ENCODE peak calls at places on chromosomes 3 and 15, in ten cellular contexts. T is mesendoderm; G is SJSA1; O is body of pancreas; R is GM23338; D is tibial artery; S is RWPE1; N is naive thymus-derived CD4-positive, alpha-beta T cell; C is upper lobe of right lung; V is mammary epithelial cell. U is an unnamed sample.

GRCh38 chr15:41789662-41790061 is 15.4 kb downstream of the MAPKBP1 start:
- DNase-seq in C (no peak), V (no peak), S (no peak), R (no peak), G (no peak), D (no peak), T (no peak), O (no peak), N (no peak), U (no peak)

GRCh38 chr15:59170295-59170881 is 36.3 kb upstream of the LDHAL6B start:
- DNase-seq in O (peak), S (peak), N (no peak), G (peak), R (peak), D (peak), C (peak), V (peak), T (peak), U (no peak)

GRCh38 chr3:30693470-30694120 is 87.2 kb downstream of the TGFBR2 start:
- DNase-seq in T (peak), N (peak), D (no peak), S (peak), V (peak), C (no peak), R (peak), O (peak), G (peak), U (peak)

GRCh38 chr15:43235536-43235935 is 14.7 kb upstream of the EPB42 start:
- DNase-seq in C (no peak), O (no peak), T (no peak), S (no peak), G (no peak), V (no peak), N (no peak), D (no peak), R (no peak), U (no peak)

GRCh38 chr15:75138016-75138999 is 63.4 kb upstream of the C15orf39 start:
- DNase-seq in D (no peak), R (no peak), G (peak), S (no peak), C (no peak), T (peak), V (no peak), N (no peak), O (no peak), U (no peak)

GRCh38 chr3:8742921-8743605 is 9.5 kb downstream of the CAV3 start:
- DNase-seq in O (no peak), S (peak), G (peak), T (peak), R (peak), V (peak), C (no peak), D (peak), N (no peak), U (no peak)

GRCh38 chr15:65032823-65033537 is 3.5 kb upstream of the MTFMT start:
- DNase-seq in D (peak), R (peak), C (peak), S (no peak), V (peak), N (no peak), G (peak), T (peak), O (peak), U (peak)

GRCh38 chr15:49604625-49605409 is 15.8 kb downstream of the FAM227B start:
- DNase-seq in D (no peak), S (no peak), C (no peak), V (no peak), T (no peak), G (no peak), N (no peak), R (no peak), O (no peak), U (no peak)

GRCh38 chr3:59052803-59053411 is 3.1 kb upstream of the CFAP20DC start:
- DNase-seq in R (peak), S (no peak), C (no peak), O (peak), V (peak), D (no peak), T (peak), G (peak), N (no peak), U (peak)

GRCh38 chr3:9214599-9214998 is 34.8 kb downstream of the SRGAP3 start:
- DNase-seq in T (no peak), V (peak), C (no peak), O (no peak), N (no peak), D (no peak), R (no peak), G (no peak), S (peak), U (no peak)

GRCh38 chr3:65963787-65964707 is 74.7 kb downstream of the MAGI1 start:
- DNase-seq in G (peak), R (peak), V (peak), N (no peak), O (no peak), D (no peak), C (no peak), S (peak), T (peak), U (peak)

GRCh38 chr3:126557415-126557745 is 1.4 kb downstream of the C3orf22 start:
- DNase-seq in S (no peak), V (no peak), D (peak), C (peak), R (no peak), N (no peak), T (no peak), G (no peak), O (peak), U (no peak)

GRCh38 chr15:77622212-77622941 is 10.3 kb downstream of the LINGO1 start:
- DNase-seq in O (no peak), T (peak), G (no peak), S (no peak), N (no peak), D (no peak), R (peak), V (no peak), C (no peak), U (no peak)

GRCh38 chr3:140995881-140996280 is 54.2 kb downstream of the SLC25A36 start:
- DNase-seq in D (no peak), N (no peak), S (no peak), C (no peak), T (no peak), V (no peak), O (peak), R (no peak), G (no peak), U (peak)

GRCh38 chr15:77617507-77618285 is 15.0 kb downstream of the LINGO1 start:
- DNase-seq in N (no peak), C (no peak), V (peak), O (no peak), G (no peak), R (peak), T (peak), S (no peak), D (no peak), U (peak)

GRCh38 chr15:53976844-53977392 is 1.3 kb upstream of the UNC13C start:
- DNase-seq in O (no peak), C (no peak), G (no peak), R (peak), N (no peak), S (peak), T (peak), V (no peak), D (peak), U (no peak)

GRCh38 chr15:94844533-94845390 is 613.4 kb downstream of the MCTP2 start:
- DNase-seq in S (peak), N (no peak), D (peak), C (peak), R (peak), T (peak), O (peak), V (no peak), G (no peak), U (peak)

GRCh38 chr3:30628931-30629590 is 22.7 kb downstream of the TGFBR2 start:
- DNase-seq in T (peak), D (no peak), R (no peak), G (no peak), O (peak), V (no peak), N (no peak), S (no peak), C (no peak), U (peak)

GRCh38 chr15:61226313-61227250 is 2.5 kb downstream of the RORA start:
- DNase-seq in C (no peak), S (no peak), O (no peak), V (no peak), N (no peak), D (no peak), R (peak), T (no peak), G (no peak), U (no peak)
- H3K27ac ChIP-seq in C (no peak), S (no peak), O (no peak), V (no peak), N (no peak), D (no peak), R (no peak), T (no peak), G (no peak), U (no peak)

DNA sequence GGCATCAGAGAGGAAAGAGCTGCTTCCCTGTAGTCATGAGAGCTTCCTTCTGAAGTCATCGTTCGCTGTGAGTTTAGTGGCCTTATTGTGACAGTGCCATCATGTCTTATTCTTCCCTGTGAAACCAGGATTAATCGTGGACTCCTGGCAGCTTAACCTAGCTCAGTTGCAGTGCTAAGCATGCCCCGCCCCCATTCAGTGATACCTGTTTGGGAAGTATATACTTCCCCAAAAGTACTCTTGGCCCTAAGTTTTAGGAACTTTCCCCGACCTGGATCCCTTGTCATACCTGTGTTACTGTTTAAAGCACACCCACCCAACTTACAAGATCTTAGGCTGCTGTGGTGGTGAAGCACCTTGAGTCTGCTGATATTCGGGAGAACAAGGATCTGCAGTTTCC is 32.1 kb upstream of the TIMP4 start:
- DNase-seq in O (no peak), G (no peak), D (no peak), R (no peak), N (no peak), V (no peak), S (no peak), T (no peak), C (no peak), U (no peak)
- H3K27ac ChIP-seq in O (no peak), G (no peak), D (no peak), R (no peak), N (no peak), V (no peak), S (no peak), T (no peak), C (no peak), U (no peak)

DNA sequence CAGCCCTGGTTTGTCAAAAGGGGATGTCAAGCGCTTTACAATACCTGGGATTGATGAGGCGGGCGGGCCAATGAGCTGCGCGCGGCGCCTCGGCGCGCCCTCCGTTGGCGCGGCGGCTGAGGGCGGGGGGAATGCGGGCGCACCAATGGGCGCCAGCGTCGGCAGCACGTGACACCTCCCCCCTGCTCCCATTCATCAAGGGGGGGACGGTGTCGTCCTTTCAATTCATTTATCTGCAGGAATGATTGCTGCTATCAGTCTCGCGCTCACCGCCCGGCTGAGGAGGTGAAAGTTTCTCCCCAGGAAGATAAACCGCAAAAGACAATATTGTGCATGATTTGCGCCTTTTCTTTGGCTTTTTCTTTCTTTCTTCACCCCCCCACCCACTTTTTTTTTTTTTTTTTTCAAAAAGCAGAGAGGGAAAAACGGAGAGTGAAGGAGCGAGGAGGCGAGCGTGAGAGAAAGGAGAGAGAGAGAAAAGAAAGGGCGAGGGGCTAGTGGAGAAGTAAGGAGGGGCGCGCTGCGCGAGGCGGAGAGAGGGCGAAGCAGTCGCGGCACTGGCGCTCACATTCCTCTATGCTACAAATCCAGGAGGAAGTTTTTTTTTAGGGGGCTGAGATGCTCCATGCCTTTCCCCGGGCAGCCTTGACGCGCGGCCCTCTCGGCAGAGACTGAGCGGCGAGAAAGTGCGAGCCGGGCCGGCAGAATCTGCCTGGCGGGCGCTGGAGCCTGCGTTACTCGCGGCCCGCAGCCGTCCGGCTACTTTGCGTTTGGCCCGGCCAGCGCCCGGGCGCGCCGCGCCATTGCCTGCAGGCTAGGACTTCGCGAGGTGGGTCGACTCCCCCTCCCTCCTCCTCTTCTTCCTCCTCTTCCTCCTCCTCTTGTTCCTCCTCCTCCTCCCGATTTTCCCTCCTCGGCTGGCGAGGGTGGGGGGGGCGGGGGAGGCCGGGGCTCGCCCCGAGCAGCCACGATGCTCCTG is at the start of gene ZIC1:
- DNase-seq in C (no peak), D (no peak), S (no peak), O (no peak), R (peak), N (no peak), T (peak), G (peak), V (no peak), U (no peak)
- H3K27ac ChIP-seq in C (no peak), D (no peak), S (no peak), O (no peak), R (no peak), N (no peak), T (no peak), G (peak), V (no peak), U (no peak)

GRCh38 chr3:111857474-111857873 is 1.6 kb upstream of the PHLDB2 start:
- DNase-seq in D (no peak), R (no peak), G (no peak), T (no peak), S (no peak), C (no peak), V (no peak), N (no peak), O (no peak), U (no peak)

GRCh38 chr3:111859061-111859973 is at the start of gene PHLDB2:
- DNase-seq in R (peak), T (peak), V (peak), S (peak), N (peak), C (peak), G (peak), O (peak), D (peak), U (peak)

GRCh38 chr3:111859974-111860859 is 1.2 kb downstream of the PHLDB2 start:
- DNase-seq in C (peak), T (peak), S (peak), N (peak), V (peak), D (peak), O (peak), R (peak), G (peak), U (peak)

GRCh38 chr3:111856501-111856900 is 2.6 kb upstream of the PHLDB2 start:
- DNase-seq in D (no peak), C (no peak), S (no peak), T (no peak), V (no peak), G (no peak), O (no peak), N (no peak), R (no peak), U (no peak)

DNA sequence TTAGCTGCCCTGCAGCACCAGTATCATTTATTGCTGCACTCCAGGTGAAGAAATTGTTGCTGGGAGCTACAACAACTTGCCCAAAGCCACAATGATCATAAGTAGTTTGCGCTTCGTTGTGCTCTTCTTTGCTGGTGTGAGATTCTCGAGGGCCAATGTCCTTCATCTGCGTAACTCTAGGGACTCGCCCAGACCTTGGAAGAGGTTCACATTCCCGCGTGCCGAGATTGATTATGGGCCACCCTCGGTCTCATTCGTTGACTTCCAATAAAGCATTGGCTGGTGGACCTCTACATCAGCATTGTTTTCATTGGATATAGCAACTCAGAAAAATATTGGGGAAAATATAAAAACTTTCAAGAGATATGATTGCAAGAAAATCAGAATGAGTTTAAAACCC is 424 bp upstream of the PHLDB2 start:
- DNase-seq in C (no peak), R (peak), N (no peak), T (peak), O (no peak), G (no peak), D (no peak), S (no peak), V (no peak), U (no peak)
- H3K27ac ChIP-seq in C (no peak), R (no peak), N (no peak), T (peak), O (peak), G (peak), D (peak), S (peak), V (peak), U (no peak)

GRCh38 chr3:135142530-135142929 is 347.5 kb downstream of the EPHB1 start:
- DNase-seq in V (no peak), N (no peak), D (no peak), R (no peak), S (no peak), O (no peak), C (no peak), G (no peak), T (no peak), U (no peak)

GRCh38 chr3:135147657-135148056 is 352.6 kb downstream of the EPHB1 start:
- DNase-seq in T (no peak), D (no peak), R (no peak), S (no peak), N (no peak), C (no peak), V (no peak), O (peak), G (no peak), U (no peak)

GRCh38 chr3:135148431-135148830 is 353.4 kb downstream of the EPHB1 start:
- DNase-seq in V (no peak), D (no peak), C (no peak), O (peak), S (no peak), G (no peak), N (no peak), T (no peak), R (no peak), U (no peak)

GRCh38 chr3:135143474-135143873 is 348.4 kb downstream of the EPHB1 start:
- DNase-seq in T (no peak), O (no peak), V (no peak), N (no peak), D (no peak), S (no peak), G (no peak), C (no peak), R (no peak), U (no peak)

DNA sequence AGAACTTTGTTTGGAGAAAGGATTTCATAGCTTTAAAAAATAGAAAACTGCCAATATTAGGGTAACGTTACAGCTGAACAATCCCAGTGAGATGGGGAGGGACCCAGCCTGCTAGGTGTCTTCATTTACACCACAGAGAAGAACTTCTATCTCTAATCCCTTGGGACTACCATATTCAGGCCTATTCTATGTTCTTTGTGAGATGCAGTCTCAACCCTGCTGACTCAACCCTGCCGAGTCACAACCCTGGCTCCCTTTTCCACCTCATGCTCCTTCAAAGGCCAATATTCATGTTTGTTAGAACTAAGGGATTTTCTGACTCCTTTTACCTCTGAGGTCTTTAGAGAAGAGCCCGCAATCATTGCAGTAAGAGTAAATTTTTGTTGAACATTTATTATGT is 350.5 kb downstream of the EPHB1 start:
- DNase-seq in T (no peak), S (no peak), D (no peak), G (no peak), V (no peak), C (no peak), N (no peak), O (no peak), R (no peak), U (no peak)
- H3K27ac ChIP-seq in T (no peak), S (no peak), D (no peak), G (no peak), V (no peak), C (no peak), N (no peak), O (no peak), R (no peak), U (no peak)

GRCh38 chr3:97102641-97103040 is 288.2 kb downstream of the EPHA6 start:
- DNase-seq in R (no peak), O (no peak), C (no peak), V (no peak), T (no peak), G (no peak), N (no peak), D (no peak), S (no peak), U (no peak)
- H3K27ac ChIP-seq in R (no peak), O (no peak), C (no peak), V (no peak), T (no peak), G (no peak), N (no peak), D (no peak), S (no peak), U (no peak)

U was measured in A673.